ENCODE peak calls at places on chromosomes 1 and 21, in seven cellular contexts. R is ovary, E is adrenal gland, H is body of pancreas, M is HCT116, I is endothelial cell of umbilical vein, P is Peyer's patch. L is an unnamed sample.

GRCh38 chr1:113930499-113931161 is 1.5 kb downstream of the HIPK1 start:
- DNase-seq in R (no peak), E (no peak), H (peak; percentile 54), M (no peak), I (peak; percentile 84), P (no peak), L (no peak)

GRCh38 chr1:86197206-86197855 is 40.8 kb upstream of the COL24A1 start:
- DNase-seq in R (no peak), E (no peak), H (no peak), M (no peak), I (no peak), P (no peak), L (no peak)

GRCh38 chr21:41326414-41327080 is 9.9 kb downstream of the FAM3B start:
- DNase-seq in R (no peak), E (no peak), H (peak; percentile 82), M (no peak), I (no peak), P (no peak), L (peak; percentile 80)

GRCh38 chr1:175209493-175209921 is 16.9 kb upstream of the KIAA0040 start:
- DNase-seq in R (no peak), E (no peak), H (no peak), M (no peak), I (no peak), P (no peak), L (no peak)

GRCh38 chr1:52119291-52119690 is 22.6 kb upstream of the ZFYVE9 start:
- DNase-seq in R (no peak), E (no peak), H (no peak), M (no peak), I (no peak), P (no peak), L (no peak)

GRCh38 chr1:219329606-219330005 is 155.9 kb downstream of the LYPLAL1 start:
- DNase-seq in R (no peak), E (no peak), H (no peak), M (no peak), I (peak; percentile 78), P (no peak), L (no peak)

GRCh38 chr1:115237023-115237422 is 101.0 kb downstream of the NGF start:
- DNase-seq in R (no peak), E (no peak), H (no peak), M (no peak), I (no peak), P (no peak), L (no peak)

GRCh38 chr1:247357062-247357780 is 25.6 kb upstream of the ZNF496 start:
- DNase-seq in R (no peak), E (no peak), H (no peak), M (no peak), I (no peak), P (no peak), L (no peak)

GRCh38 chr1:102595106-102595505 is 513.2 kb downstream of the COL11A1 start:
- DNase-seq in R (no peak), E (no peak), H (no peak), M (no peak), I (no peak), P (no peak), L (no peak)

GRCh38 chr1:63041660-63042059 is 257.7 kb downstream of the ATG4C start:
- DNase-seq in R (no peak), E (no peak), H (no peak), M (no peak), I (no peak), P (no peak), L (no peak)

GRCh38 chr1:56331207-56331891 is 248.0 kb downstream of the PLPP3 start:
- DNase-seq in R (no peak), E (no peak), H (no peak), M (no peak), I (no peak), P (no peak), L (no peak)

GRCh38 chr1:10620776-10621175 is 146.0 kb downstream of the PEX14 start:
- DNase-seq in R (no peak), E (no peak), H (no peak), M (no peak), I (no peak), P (no peak), L (no peak)

GRCh38 chr1:28675921-28676257 is 7.3 kb downstream of the GMEB1 start:
- DNase-seq in R (no peak), E (no peak), H (no peak), M (no peak), I (no peak), P (no peak), L (no peak)

GRCh38 chr1:8690253-8690525 is 127.3 kb downstream of the RERE start:
- DNase-seq in R (no peak), E (no peak), H (no peak), M (no peak), I (no peak), P (no peak), L (no peak)

GRCh38 chr1:201718346-201719202 is 110.4 kb upstream of the IPO9 start:
- DNase-seq in R (no peak), E (no peak), H (no peak), M (no peak), I (no peak), P (peak; percentile 3), L (no peak)

GRCh38 chr21:45281411-45282282 is 6.0 kb downstream of the POFUT2 start:
- DNase-seq in R (peak; percentile 7), E (peak; percentile 19), H (no peak), M (no peak), I (no peak), P (peak; percentile 44), L (peak; percentile 35)

GRCh38 chr21:46035809-46036695 is 54.5 kb downstream of the COL6A1 start:
- DNase-seq in R (peak; percentile 72), E (no peak), H (peak; percentile 60), M (no peak), I (no peak), P (no peak), L (peak; percentile 52)

GRCh38 chr1:200033511-200034261 is 6.2 kb downstream of the NR5A2 start:
- DNase-seq in R (no peak), E (no peak), H (peak; percentile 72), M (no peak), I (no peak), P (peak; percentile 66), L (no peak)

GRCh38 chr1:182391028-182391361 is 595 bp downstream of the GLUL start:
- DNase-seq in R (no peak), E (no peak), H (no peak), M (no peak), I (no peak), P (no peak), L (peak; percentile 89)

GRCh38 chr21:15964181-15964855 is 234.5 kb downstream of the USP25 start:
- DNase-seq in R (no peak), E (no peak), H (no peak), M (no peak), I (no peak), P (no peak), L (no peak)

DNA sequence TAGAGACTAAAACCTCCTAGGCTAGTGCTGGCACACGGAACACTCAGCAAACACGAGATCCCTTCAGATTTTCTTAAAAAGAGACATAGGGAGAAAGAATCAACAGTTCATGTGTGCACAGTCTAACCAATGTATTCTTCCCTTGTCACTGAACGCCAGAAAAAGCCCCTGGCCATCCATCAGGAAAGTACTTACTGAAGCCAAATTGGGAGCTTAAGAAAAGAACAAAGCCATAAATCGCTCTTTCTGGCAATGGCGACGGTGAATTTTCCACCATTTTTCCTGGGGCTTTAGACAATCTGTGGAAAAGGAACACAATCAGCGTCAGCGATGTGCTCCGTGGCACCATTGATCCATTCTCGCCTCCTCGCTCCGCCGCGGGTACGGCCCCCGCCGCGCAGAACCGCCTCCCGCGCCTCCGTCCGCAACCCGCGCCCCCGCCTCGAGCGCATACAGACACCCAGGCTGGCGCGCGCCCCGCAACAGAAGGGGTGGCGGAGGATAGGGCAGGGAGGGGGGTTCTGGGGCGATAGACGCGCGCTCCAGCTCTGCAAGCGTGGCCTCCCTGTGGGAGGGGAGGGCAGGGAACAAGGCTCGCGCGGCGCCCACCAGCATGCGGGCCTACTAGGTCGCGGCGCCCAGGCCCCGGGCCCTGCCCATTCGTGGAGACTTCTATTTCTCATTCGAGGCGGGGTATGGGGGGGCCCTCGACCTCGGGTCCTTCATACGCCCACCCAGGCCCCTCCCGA is 458 bp downstream of the PIGP start:
- DNase-seq in R (peak; percentile 84), E (no peak), H (peak; percentile 84), M (no peak), I (no peak), P (peak; percentile 84), L (peak; percentile 72)
- TF ChIP-seq POLR2A in R (no peak), E (no peak), H (no peak), M (no peak), I (no peak), P (no peak), L (no peak)

GRCh38 chr1:212644866-212645556 is 36.5 kb downstream of the ATF3 start:
- DNase-seq in R (no peak), E (no peak), H (no peak), M (no peak), I (no peak), P (no peak), L (no peak)
- H3K9me3 ChIP-seq in R (no peaks in the 10 kb centered on the region), E (no peaks in the 10 kb centered on the region), H (no peaks in the 10 kb centered on the region), M (no peaks in the 10 kb centered on the region), I (no peaks in the 10 kb centered on the region), P (no peaks in the 10 kb centered on the region), L (no peaks in the 10 kb centered on the region)

DNA sequence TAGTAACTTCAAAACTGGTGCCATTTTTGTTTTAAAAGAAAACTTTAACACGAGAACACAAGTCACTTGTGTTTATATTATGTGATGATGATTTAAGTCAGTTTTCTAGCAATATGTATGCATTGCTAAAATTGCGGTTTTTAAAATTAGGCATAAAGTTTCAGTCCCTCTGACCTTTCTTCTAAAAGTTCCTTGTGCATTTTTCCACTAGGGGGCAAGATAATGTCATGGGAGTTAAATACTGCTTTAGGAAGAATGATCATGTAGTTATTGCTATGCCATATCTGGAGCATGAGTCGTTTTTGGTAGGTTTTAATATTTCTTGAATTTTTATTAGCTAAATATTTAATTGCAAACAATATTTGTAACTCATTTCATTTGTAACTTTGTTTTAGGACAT is 10.7 kb downstream of the CDC7 start:
- DNase-seq in R (no peak), E (no peak), H (no peak), M (peak; percentile 16), I (peak; percentile 57), P (no peak), L (no peak)
- TF ChIP-seq CTCF in R (no peak), E (peak; percentile 62), H (peak; percentile 64), M (peak; percentile 55), I (peak; percentile 24), P (peak; percentile 68), L (peak; percentile 66)

DNA sequence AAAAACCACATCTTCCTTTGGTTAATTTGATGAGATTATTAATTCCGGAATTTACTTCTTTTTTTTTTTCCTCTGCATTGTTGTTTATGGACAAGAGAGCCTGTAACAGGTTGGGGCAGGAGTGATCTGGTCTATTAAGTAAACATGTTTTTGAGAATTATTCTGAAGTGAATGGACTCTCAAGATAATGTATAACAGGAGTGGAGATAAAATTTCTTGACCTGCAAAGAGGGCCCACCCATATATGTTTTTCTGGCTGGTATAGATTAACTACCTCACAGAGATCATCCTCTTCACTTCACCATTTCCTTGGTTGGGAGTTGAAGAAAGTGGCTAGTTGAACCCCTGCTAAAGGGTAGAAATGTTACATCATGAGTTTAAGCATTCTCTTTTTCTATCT is 10.7 kb downstream of the DDI2 start:
- DNase-seq in R (no peak), E (no peak), H (no peak), M (no peak), I (no peak), P (no peak), L (no peak)
- TF ChIP-seq POLR2A in R (no peak), E (no peak), H (no peak), M (no peak), I (no peak), P (no peak), L (no peak)

GRCh38 chr1:82718719-82719419 is 918.1 kb downstream of the ADGRL2 start:
- DNase-seq in R (no peak), E (no peak), H (no peak), M (no peak), I (no peak), P (no peak), L (no peak)
- H3K9me3 ChIP-seq in R (no peaks in the 10 kb centered on the region), E (no peaks in the 10 kb centered on the region), H (peaks cover 6% of the 10 kb centered on the region), M (peaks cover 3% of the 10 kb centered on the region), I (no peaks in the 10 kb centered on the region), P (no peaks in the 10 kb centered on the region), L (no peaks in the 10 kb centered on the region)

L was measured in right lobe of liver.